ENCODE peak calls at places on chromosomes 2 and 18, in ten cellular contexts. One of them, this sample, is unnamed.

GRCh38 chr2:120930236-120930635 is 194.6 kb downstream of the GLI2 start:
- DNase-seq in stomach: no peak
- DNase-seq in HepG2: no peak
- DNase-seq in transverse colon: no peak
- DNase-seq in A549: no peak
- DNase-seq in SK-N-SH: no peak
- DNase-seq in upper lobe of left lung: no peak
- DNase-seq in suprapubic skin: no peak
- DNase-seq in K562: no peak
- DNase-seq in tibial nerve: no peak
- DNase-seq in this sample: no peak

GRCh38 chr2:172046080-172046678 is 39.1 kb upstream of the DLX1 start:
- DNase-seq in A549: no peak
- DNase-seq in K562: no peak
- DNase-seq in tibial nerve: no peak
- DNase-seq in suprapubic skin: no peak
- DNase-seq in stomach: no peak
- DNase-seq in HepG2: no peak
- DNase-seq in SK-N-SH: no peak
- DNase-seq in upper lobe of left lung: no peak
- DNase-seq in transverse colon: no peak
- DNase-seq in this sample: no peak

GRCh38 chr18:41965856-41966255 is 10.8 kb downstream of the PIK3C3 start:
- DNase-seq in transverse colon: no peak
- DNase-seq in suprapubic skin: no peak
- DNase-seq in K562: no peak
- DNase-seq in stomach: no peak
- DNase-seq in SK-N-SH: no peak
- DNase-seq in A549: no peak
- DNase-seq in upper lobe of left lung: no peak
- DNase-seq in HepG2: no peak
- DNase-seq in tibial nerve: no peak
- DNase-seq in this sample: no peak

GRCh38 chr2:69943841-69944604 is 17.4 kb downstream of the ASPRV1 start:
- DNase-seq in suprapubic skin: no peak
- DNase-seq in upper lobe of left lung: no peak
- DNase-seq in A549: no peak
- DNase-seq in stomach: no peak
- DNase-seq in transverse colon: no peak
- DNase-seq in K562: no peak
- DNase-seq in SK-N-SH: no peak
- DNase-seq in HepG2: no peak
- DNase-seq in tibial nerve: no peak
- DNase-seq in this sample: no peak

GRCh38 chr2:8584174-8585066 is 97.4 kb upstream of the ID2 start:
- DNase-seq in SK-N-SH: no peak
- DNase-seq in tibial nerve: no peak
- DNase-seq in stomach: peak
- DNase-seq in transverse colon: no peak
- DNase-seq in K562: no peak
- DNase-seq in upper lobe of left lung: no peak
- DNase-seq in suprapubic skin: peak
- DNase-seq in A549: no peak
- DNase-seq in HepG2: no peak
- DNase-seq in this sample: no peak

GRCh38 chr2:190782264-190782663 is 98.4 kb upstream of the GLS start:
- DNase-seq in stomach: no peak
- DNase-seq in tibial nerve: no peak
- DNase-seq in A549: no peak
- DNase-seq in K562: no peak
- DNase-seq in upper lobe of left lung: no peak
- DNase-seq in HepG2: no peak
- DNase-seq in SK-N-SH: no peak
- DNase-seq in transverse colon: no peak
- DNase-seq in suprapubic skin: no peak
- DNase-seq in this sample: no peak

GRCh38 chr2:212520340-212520739 is 18.3 kb downstream of the ERBB4 start:
- DNase-seq in upper lobe of left lung: no peak
- DNase-seq in transverse colon: no peak
- DNase-seq in suprapubic skin: no peak
- DNase-seq in HepG2: peak
- DNase-seq in tibial nerve: no peak
- DNase-seq in K562: no peak
- DNase-seq in A549: no peak
- DNase-seq in stomach: no peak
- DNase-seq in SK-N-SH: peak
- DNase-seq in this sample: no peak

GRCh38 chr2:3631851-3632659 is 25.9 kb upstream of the ALLC start:
- DNase-seq in stomach: peak
- DNase-seq in upper lobe of left lung: peak
- DNase-seq in SK-N-SH: no peak
- DNase-seq in HepG2: no peak
- DNase-seq in K562: no peak
- DNase-seq in A549: no peak
- DNase-seq in tibial nerve: no peak
- DNase-seq in suprapubic skin: peak
- DNase-seq in transverse colon: no peak
- DNase-seq in this sample: no peak

GRCh38 chr2:12097860-12098259 is 351.4 kb downstream of the LPIN1 start:
- DNase-seq in transverse colon: no peak
- DNase-seq in stomach: no peak
- DNase-seq in tibial nerve: no peak
- DNase-seq in SK-N-SH: no peak
- DNase-seq in upper lobe of left lung: no peak
- DNase-seq in K562: peak
- DNase-seq in suprapubic skin: no peak
- DNase-seq in HepG2: no peak
- DNase-seq in A549: no peak
- DNase-seq in this sample: no peak

GRCh38 chr2:215145611-215146010 is 7.2 kb upstream of the ABCA12 start:
- DNase-seq in A549: no peak
- DNase-seq in tibial nerve: no peak
- DNase-seq in transverse colon: no peak
- DNase-seq in upper lobe of left lung: no peak
- DNase-seq in SK-N-SH: no peak
- DNase-seq in suprapubic skin: no peak
- DNase-seq in stomach: no peak
- DNase-seq in HepG2: no peak
- DNase-seq in K562: no peak
- DNase-seq in this sample: no peak

GRCh38 chr18:79566841-79567370 is 112.7 kb upstream of the CTDP1 start:
- DNase-seq in upper lobe of left lung: no peak
- DNase-seq in tibial nerve: no peak
- DNase-seq in K562: no peak
- DNase-seq in HepG2: no peak
- DNase-seq in SK-N-SH: no peak
- DNase-seq in suprapubic skin: peak
- DNase-seq in stomach: no peak
- DNase-seq in transverse colon: no peak
- DNase-seq in A549: no peak
- DNase-seq in this sample: peak
- TF ChIP-seq EP300 in upper lobe of left lung: no peak
- TF ChIP-seq EP300 in tibial nerve: no peak
- TF ChIP-seq EP300 in K562: no peak
- TF ChIP-seq EP300 in HepG2: no peak
- TF ChIP-seq EP300 in SK-N-SH: no peak
- TF ChIP-seq EP300 in suprapubic skin: no peak
- TF ChIP-seq EP300 in stomach: no peak
- TF ChIP-seq EP300 in transverse colon: no peak
- TF ChIP-seq EP300 in A549: no peak
- TF ChIP-seq EP300 in this sample: no peak

GRCh38 chr2:203936949-203937348 is 386 bp downstream of the ICOS start:
- DNase-seq in transverse colon: no peak
- DNase-seq in suprapubic skin: no peak
- DNase-seq in HepG2: no peak
- DNase-seq in tibial nerve: no peak
- DNase-seq in SK-N-SH: no peak
- DNase-seq in upper lobe of left lung: no peak
- DNase-seq in A549: no peak
- DNase-seq in stomach: no peak
- DNase-seq in K562: no peak
- DNase-seq in this sample: no peak
- TF ChIP-seq EP300 in transverse colon: no peak
- TF ChIP-seq EP300 in suprapubic skin: no peak
- TF ChIP-seq EP300 in HepG2: no peak
- TF ChIP-seq EP300 in tibial nerve: no peak
- TF ChIP-seq EP300 in SK-N-SH: no peak
- TF ChIP-seq EP300 in upper lobe of left lung: no peak
- TF ChIP-seq EP300 in A549: no peak
- TF ChIP-seq EP300 in stomach: no peak
- TF ChIP-seq EP300 in K562: no peak
- TF ChIP-seq EP300 in this sample: no peak

GRCh38 chr2:38720613-38721241 is 30.4 kb downstream of the SRSF7 start:
- DNase-seq in upper lobe of left lung: peak
- DNase-seq in A549: no peak
- DNase-seq in SK-N-SH: no peak
- DNase-seq in suprapubic skin: peak
- DNase-seq in transverse colon: peak
- DNase-seq in K562: no peak
- DNase-seq in stomach: peak
- DNase-seq in tibial nerve: peak
- DNase-seq in HepG2: no peak
- DNase-seq in this sample: peak
- TF ChIP-seq EP300 in upper lobe of left lung: no peak
- TF ChIP-seq EP300 in A549: no peak
- TF ChIP-seq EP300 in SK-N-SH: no peak
- TF ChIP-seq EP300 in suprapubic skin: no peak
- TF ChIP-seq EP300 in transverse colon: no peak
- TF ChIP-seq EP300 in K562: no peak
- TF ChIP-seq EP300 in stomach: no peak
- TF ChIP-seq EP300 in tibial nerve: peak
- TF ChIP-seq EP300 in HepG2: no peak
- TF ChIP-seq EP300 in this sample: no peak

DNA sequence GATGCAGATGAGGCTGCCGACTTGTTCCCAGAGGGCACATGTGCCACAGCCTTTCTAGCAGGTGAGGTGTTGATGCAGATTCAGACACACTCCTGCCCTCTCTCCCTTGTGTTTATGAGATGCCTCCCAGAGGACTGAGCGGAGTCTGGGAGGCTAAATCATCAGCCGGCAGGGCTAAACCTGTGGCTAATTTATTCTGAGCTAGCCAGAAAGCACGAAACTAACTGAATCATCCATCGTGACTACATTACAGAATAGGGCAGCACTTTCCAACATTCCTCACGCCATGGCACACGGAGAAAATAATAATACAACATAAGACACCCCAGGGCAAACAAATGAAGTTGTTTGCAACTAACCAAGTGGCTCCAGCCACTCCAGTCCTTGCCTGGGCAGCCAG is 101.7 kb upstream of the FZD7 start:
- DNase-seq in SK-N-SH: no peak
- DNase-seq in transverse colon: no peak
- DNase-seq in HepG2: no peak
- DNase-seq in upper lobe of left lung: no peak
- DNase-seq in K562: no peak
- DNase-seq in suprapubic skin: no peak
- DNase-seq in tibial nerve: no peak
- DNase-seq in A549: no peak
- DNase-seq in stomach: no peak
- DNase-seq in this sample: no peak
- TF ChIP-seq EP300 in SK-N-SH: no peak
- TF ChIP-seq EP300 in transverse colon: no peak
- TF ChIP-seq EP300 in HepG2: no peak
- TF ChIP-seq EP300 in upper lobe of left lung: no peak
- TF ChIP-seq EP300 in K562: no peak
- TF ChIP-seq EP300 in suprapubic skin: no peak
- TF ChIP-seq EP300 in tibial nerve: no peak
- TF ChIP-seq EP300 in A549: no peak
- TF ChIP-seq EP300 in stomach: no peak
- TF ChIP-seq EP300 in this sample: no peak

DNA sequence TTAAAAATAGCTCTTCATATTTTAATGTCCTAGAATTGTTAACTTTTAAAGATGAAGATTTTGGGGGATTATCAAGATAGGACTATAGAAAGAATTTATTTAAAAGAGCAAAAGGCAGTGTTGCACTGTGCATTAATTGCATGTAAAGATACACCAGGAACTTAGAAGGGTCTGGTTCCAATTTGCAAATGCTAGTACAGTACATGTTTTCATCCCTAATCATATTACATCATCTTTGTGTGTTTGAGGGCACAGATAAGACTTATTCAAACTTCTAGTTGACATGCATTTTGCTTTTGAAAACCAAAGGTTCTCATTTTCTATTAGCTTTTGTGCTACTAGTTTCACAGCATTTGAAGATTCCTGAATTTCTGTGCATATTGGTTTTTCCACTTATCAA is 231.7 kb upstream of the LYPD1 start:
- DNase-seq in tibial nerve: no peak
- DNase-seq in stomach: no peak
- DNase-seq in upper lobe of left lung: no peak
- DNase-seq in HepG2: no peak
- DNase-seq in transverse colon: no peak
- DNase-seq in SK-N-SH: peak
- DNase-seq in suprapubic skin: no peak
- DNase-seq in A549: no peak
- DNase-seq in K562: no peak
- DNase-seq in this sample: no peak
- TF ChIP-seq EP300 in tibial nerve: no peak
- TF ChIP-seq EP300 in stomach: no peak
- TF ChIP-seq EP300 in upper lobe of left lung: no peak
- TF ChIP-seq EP300 in HepG2: no peak
- TF ChIP-seq EP300 in transverse colon: no peak
- TF ChIP-seq EP300 in SK-N-SH: no peak
- TF ChIP-seq EP300 in suprapubic skin: no peak
- TF ChIP-seq EP300 in A549: no peak
- TF ChIP-seq EP300 in K562: no peak
- TF ChIP-seq EP300 in this sample: no peak

GRCh38 chr18:36514778-36515177 is 217.3 kb downstream of the FHOD3 start:
- DNase-seq in SK-N-SH: no peak
- DNase-seq in K562: no peak
- DNase-seq in HepG2: no peak
- DNase-seq in stomach: no peak
- DNase-seq in upper lobe of left lung: no peak
- DNase-seq in A549: no peak
- DNase-seq in suprapubic skin: no peak
- DNase-seq in tibial nerve: no peak
- DNase-seq in transverse colon: no peak
- DNase-seq in this sample: no peak
- TF ChIP-seq EP300 in SK-N-SH: no peak
- TF ChIP-seq EP300 in K562: no peak
- TF ChIP-seq EP300 in HepG2: no peak
- TF ChIP-seq EP300 in stomach: no peak
- TF ChIP-seq EP300 in upper lobe of left lung: no peak
- TF ChIP-seq EP300 in A549: no peak
- TF ChIP-seq EP300 in suprapubic skin: no peak
- TF ChIP-seq EP300 in tibial nerve: no peak
- TF ChIP-seq EP300 in transverse colon: no peak
- TF ChIP-seq EP300 in this sample: no peak

DNA sequence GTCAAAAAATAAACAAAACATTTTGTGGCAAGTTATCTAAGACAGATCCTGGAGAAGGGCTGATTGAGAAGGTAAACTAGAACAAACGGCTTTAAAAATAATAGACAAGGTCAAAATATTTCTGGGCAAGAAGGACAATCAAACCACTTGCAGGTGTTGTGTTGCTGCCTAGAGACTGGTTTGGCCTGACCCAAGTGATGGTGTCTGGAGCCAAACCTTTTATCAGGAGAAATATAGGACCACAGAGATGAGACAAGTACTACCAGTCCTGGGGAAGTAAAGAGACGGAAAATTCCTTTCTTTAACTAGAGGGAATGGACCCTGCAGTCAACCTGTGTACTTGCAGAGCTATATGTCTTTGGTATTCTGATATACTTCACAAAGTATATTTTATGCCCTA is 44.2 kb downstream of the PLCL1 start:
- DNase-seq in upper lobe of left lung: no peak
- DNase-seq in transverse colon: no peak
- DNase-seq in stomach: no peak
- DNase-seq in A549: no peak
- DNase-seq in SK-N-SH: no peak
- DNase-seq in K562: no peak
- DNase-seq in HepG2: no peak
- DNase-seq in suprapubic skin: no peak
- DNase-seq in tibial nerve: no peak
- DNase-seq in this sample: no peak
- TF ChIP-seq EP300 in upper lobe of left lung: no peak
- TF ChIP-seq EP300 in transverse colon: no peak
- TF ChIP-seq EP300 in stomach: no peak
- TF ChIP-seq EP300 in A549: no peak
- TF ChIP-seq EP300 in SK-N-SH: no peak
- TF ChIP-seq EP300 in K562: no peak
- TF ChIP-seq EP300 in HepG2: no peak
- TF ChIP-seq EP300 in suprapubic skin: no peak
- TF ChIP-seq EP300 in tibial nerve: no peak
- TF ChIP-seq EP300 in this sample: no peak